ENCODE peak calls at places on chromosomes 3 and 15, in six cellular contexts. One of them, this sample, is unnamed.

GRCh38 chr15:82072926-82073537 is 27.2 kb upstream of the MEX3B start:
- DNase-seq in H1: no peak
- DNase-seq in GM12878: no peak
- DNase-seq in K562: peak; percentile 34
- DNase-seq in HepG2: no peak
- DNase-seq in SK-N-SH: no peak
- DNase-seq in this sample: no peak

GRCh38 chr3:154059798-154060197 is 61.4 kb upstream of the ARHGEF26 start:
- DNase-seq in H1: no peak
- DNase-seq in GM12878: no peak
- DNase-seq in K562: no peak
- DNase-seq in HepG2: no peak
- DNase-seq in SK-N-SH: no peak
- DNase-seq in this sample: no peak

GRCh38 chr3:62659660-62660059 is 215.6 kb downstream of the CADPS start:
- DNase-seq in H1: no peak
- DNase-seq in GM12878: no peak
- DNase-seq in K562: no peak
- DNase-seq in HepG2: no peak
- DNase-seq in SK-N-SH: no peak
- DNase-seq in this sample: no peak

GRCh38 chr3:187209501-187209900 is 12.2 kb downstream of the RTP1 start:
- DNase-seq in H1: no peak
- DNase-seq in GM12878: no peak
- DNase-seq in K562: no peak
- DNase-seq in HepG2: no peak
- DNase-seq in SK-N-SH: no peak
- DNase-seq in this sample: no peak

GRCh38 chr3:108136888-108137814 is 46.3 kb upstream of the CD47 start:
- DNase-seq in H1: no peak
- DNase-seq in GM12878: no peak
- DNase-seq in K562: no peak
- DNase-seq in HepG2: no peak
- DNase-seq in SK-N-SH: no peak
- DNase-seq in this sample: no peak

GRCh38 chr15:72685925-72686794 is at the start of the genes BBS4 and HIGD2B:
- DNase-seq in H1: peak; percentile 93
- DNase-seq in GM12878: peak; percentile 70
- DNase-seq in K562: peak; percentile 81
- DNase-seq in HepG2: peak; percentile 87
- DNase-seq in SK-N-SH: peak; percentile 81
- DNase-seq in this sample: peak; percentile 93

GRCh38 chr3:173690542-173690941 is 293.0 kb downstream of the NLGN1 start:
- DNase-seq in H1: no peak
- DNase-seq in GM12878: no peak
- DNase-seq in K562: no peak
- DNase-seq in HepG2: no peak
- DNase-seq in SK-N-SH: no peak
- DNase-seq in this sample: no peak

GRCh38 chr3:102004561-102004960 is 155.2 kb downstream of the NFKBIZ start:
- DNase-seq in H1: no peak
- DNase-seq in GM12878: no peak
- DNase-seq in K562: no peak
- DNase-seq in HepG2: no peak
- DNase-seq in SK-N-SH: no peak
- DNase-seq in this sample: no peak

GRCh38 chr3:148950806-148951205 is 40.5 kb upstream of the GYG1 start:
- DNase-seq in H1: no peak
- DNase-seq in GM12878: no peak
- DNase-seq in K562: no peak
- DNase-seq in HepG2: peak; percentile 16
- DNase-seq in SK-N-SH: no peak
- DNase-seq in this sample: no peak

GRCh38 chr3:88957751-88958452 is 149.5 kb upstream of the EPHA3 start:
- DNase-seq in H1: no peak
- DNase-seq in GM12878: no peak
- DNase-seq in K562: no peak
- DNase-seq in HepG2: no peak
- DNase-seq in SK-N-SH: no peak
- DNase-seq in this sample: no peak

GRCh38 chr3:100463646-100464155 is 28.7 kb upstream of the TMEM45A start:
- DNase-seq in H1: no peak
- DNase-seq in GM12878: no peak
- DNase-seq in K562: no peak
- DNase-seq in HepG2: no peak
- DNase-seq in SK-N-SH: no peak
- DNase-seq in this sample: no peak

GRCh38 chr3:61571516-61572336 is 10.4 kb downstream of the PTPRG start:
- DNase-seq in H1: peak; percentile 39
- DNase-seq in GM12878: no peak
- DNase-seq in K562: no peak
- DNase-seq in HepG2: no peak
- DNase-seq in SK-N-SH: no peak
- DNase-seq in this sample: no peak

GRCh38 chr3:49454457-49454856 is 15.6 kb upstream of the DAG1 start:
- DNase-seq in H1: peak; percentile 71
- DNase-seq in GM12878: no peak
- DNase-seq in K562: peak; percentile 40
- DNase-seq in HepG2: peak; percentile 66
- DNase-seq in SK-N-SH: no peak
- DNase-seq in this sample: no peak

GRCh38 chr3:155169221-155169620 is 89.1 kb downstream of the MME start:
- DNase-seq in H1: no peak
- DNase-seq in GM12878: no peak
- DNase-seq in K562: no peak
- DNase-seq in HepG2: no peak
- DNase-seq in SK-N-SH: no peak
- DNase-seq in this sample: no peak

GRCh38 chr15:85810075-85810474 is 15.3 kb upstream of the KLHL25 start:
- DNase-seq in H1: no peak
- DNase-seq in GM12878: no peak
- DNase-seq in K562: no peak
- DNase-seq in HepG2: no peak
- DNase-seq in SK-N-SH: no peak
- DNase-seq in this sample: no peak

GRCh38 chr3:148379763-148380162 is 317.9 kb upstream of the AGTR1 start:
- DNase-seq in H1: no peak
- DNase-seq in GM12878: no peak
- DNase-seq in K562: no peak
- DNase-seq in HepG2: peak; percentile 71
- DNase-seq in SK-N-SH: peak; percentile 18
- DNase-seq in this sample: no peak

GRCh38 chr3:98068824-98069223 is 18.1 kb upstream of the OR5AC2 start:
- DNase-seq in H1: no peak
- DNase-seq in GM12878: no peak
- DNase-seq in K562: no peak
- DNase-seq in HepG2: no peak
- DNase-seq in SK-N-SH: no peak
- DNase-seq in this sample: no peak
- TF ChIP-seq GABPA in H1: no peak
- TF ChIP-seq GABPA in GM12878: no peak
- TF ChIP-seq GABPA in K562: no peak
- TF ChIP-seq GABPA in HepG2: no peak
- TF ChIP-seq GABPA in SK-N-SH: no peak
- TF ChIP-seq GABPA in this sample: no peak

DNA sequence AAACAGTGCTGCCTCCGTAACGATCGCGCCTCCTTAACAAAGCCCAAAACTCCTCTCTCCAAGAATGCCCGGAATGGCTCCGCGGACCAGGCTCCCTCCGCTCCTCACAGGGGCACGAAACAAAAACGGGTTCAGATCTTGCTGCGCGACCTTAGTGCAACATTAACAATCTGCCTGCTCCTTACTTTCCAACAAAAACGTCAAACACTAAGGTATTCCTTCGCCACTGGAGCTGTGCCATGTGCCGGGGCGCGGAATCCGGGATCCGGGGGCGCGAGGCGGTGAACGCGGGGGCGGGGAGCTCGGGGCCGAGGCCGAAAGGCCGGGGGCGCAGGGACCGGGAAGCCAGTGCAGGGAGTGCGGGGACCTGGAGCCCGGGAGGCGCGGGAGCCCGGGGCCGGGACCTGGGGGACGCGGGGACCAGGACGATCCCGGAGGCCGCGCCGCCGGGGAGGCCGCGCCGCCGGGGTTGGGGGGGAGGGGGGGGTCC is 424 bp downstream of the CYFIP1 start:
- DNase-seq in H1: peak; percentile 72
- DNase-seq in GM12878: no peak
- DNase-seq in K562: no peak
- DNase-seq in HepG2: no peak
- DNase-seq in SK-N-SH: peak; percentile 81
- DNase-seq in this sample: no peak
- TF ChIP-seq GABPA in H1: no peak
- TF ChIP-seq GABPA in GM12878: no peak
- TF ChIP-seq GABPA in K562: no peak
- TF ChIP-seq GABPA in HepG2: peak; percentile 5
- TF ChIP-seq GABPA in SK-N-SH: no peak
- TF ChIP-seq GABPA in this sample: no peak

GRCh38 chr3:138467905-138468304 is 33.5 kb downstream of the ESYT3 start:
- DNase-seq in H1: peak; percentile 34
- DNase-seq in GM12878: no peak
- DNase-seq in K562: no peak
- DNase-seq in HepG2: no peak
- DNase-seq in SK-N-SH: no peak
- DNase-seq in this sample: no peak
- TF ChIP-seq GABPA in H1: no peak
- TF ChIP-seq GABPA in GM12878: no peak
- TF ChIP-seq GABPA in K562: no peak
- TF ChIP-seq GABPA in HepG2: no peak
- TF ChIP-seq GABPA in SK-N-SH: no peak
- TF ChIP-seq GABPA in this sample: no peak

DNA sequence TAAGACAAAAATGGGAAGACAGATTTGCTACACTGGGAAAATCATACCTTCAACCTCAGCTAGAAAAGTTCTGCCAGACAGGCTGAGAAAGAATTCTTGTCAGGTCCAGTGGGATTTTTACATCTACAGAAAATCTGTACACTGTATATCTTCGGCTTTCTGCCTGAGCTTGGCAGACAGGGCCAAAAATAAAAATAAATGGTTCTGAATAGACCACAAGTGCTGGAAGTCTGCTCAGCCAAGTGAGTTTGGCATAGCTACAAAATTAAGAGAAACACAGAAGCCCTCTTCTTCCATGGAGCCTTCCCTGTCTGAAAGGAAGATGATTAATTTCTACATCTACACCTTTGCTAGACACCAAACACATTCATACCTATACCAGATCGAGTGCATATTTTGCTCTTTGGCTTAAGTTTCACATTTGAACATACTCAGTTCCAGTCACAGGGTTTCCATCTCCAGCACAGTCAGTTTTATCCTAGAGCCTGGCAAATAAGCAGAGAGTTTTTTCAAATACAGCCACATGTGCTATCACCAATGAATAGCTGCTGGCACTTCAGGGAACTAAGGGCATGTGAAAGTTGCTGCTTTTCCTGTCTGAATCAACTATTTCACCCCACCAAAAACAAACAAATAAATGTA is 224.6 kb downstream of the GREM1 start:
- DNase-seq in H1: no peak
- DNase-seq in GM12878: no peak
- DNase-seq in K562: no peak
- DNase-seq in HepG2: no peak
- DNase-seq in SK-N-SH: no peak
- DNase-seq in this sample: no peak
- TF ChIP-seq GABPA in H1: no peak
- TF ChIP-seq GABPA in GM12878: no peak
- TF ChIP-seq GABPA in K562: no peak
- TF ChIP-seq GABPA in HepG2: no peak
- TF ChIP-seq GABPA in SK-N-SH: no peak
- TF ChIP-seq GABPA in this sample: no peak

GRCh38 chr3:9727041-9727595 is 4.4 kb upstream of the BRPF1 start:
- DNase-seq in H1: peak; percentile 89
- DNase-seq in GM12878: no peak
- DNase-seq in K562: peak; percentile 76
- DNase-seq in HepG2: peak; percentile 42
- DNase-seq in SK-N-SH: peak; percentile 51
- DNase-seq in this sample: peak; percentile 59

GRCh38 chr3:9731206-9732079 is at the start of gene BRPF1:
- DNase-seq in H1: peak; percentile 96
- DNase-seq in GM12878: peak; percentile 90
- DNase-seq in K562: peak; percentile 100
- DNase-seq in HepG2: peak; percentile 95
- DNase-seq in SK-N-SH: peak; percentile 99
- DNase-seq in this sample: peak; percentile 99

GRCh38 chr3:9727743-9728142 is 3.8 kb upstream of the BRPF1 start:
- DNase-seq in H1: no peak
- DNase-seq in GM12878: no peak
- DNase-seq in K562: peak; percentile 58
- DNase-seq in HepG2: no peak
- DNase-seq in SK-N-SH: no peak
- DNase-seq in this sample: no peak

GRCh38 chr3:9730747-9731205 is 759 bp upstream of the BRPF1 start:
- DNase-seq in H1: peak; percentile 85
- DNase-seq in GM12878: no peak
- DNase-seq in K562: peak; percentile 41
- DNase-seq in HepG2: no peak
- DNase-seq in SK-N-SH: no peak
- DNase-seq in this sample: no peak

GRCh38 chr3:9729419-9729818 is 2.1 kb upstream of the BRPF1 start:
- DNase-seq in H1: no peak
- DNase-seq in GM12878: no peak
- DNase-seq in K562: no peak
- DNase-seq in HepG2: no peak
- DNase-seq in SK-N-SH: no peak
- DNase-seq in this sample: no peak
- TF ChIP-seq GABPA in H1: no peak
- TF ChIP-seq GABPA in GM12878: no peak
- TF ChIP-seq GABPA in K562: no peak
- TF ChIP-seq GABPA in HepG2: no peak
- TF ChIP-seq GABPA in SK-N-SH: no peak
- TF ChIP-seq GABPA in this sample: no peak

GRCh38 chr3:144104146-144104545 is 132.5 kb downstream of the DIPK2A start:
- DNase-seq in H1: no peak
- DNase-seq in GM12878: no peak
- DNase-seq in K562: no peak
- DNase-seq in HepG2: no peak
- DNase-seq in SK-N-SH: no peak
- DNase-seq in this sample: no peak
- TF ChIP-seq GABPA in H1: no peak
- TF ChIP-seq GABPA in GM12878: no peak
- TF ChIP-seq GABPA in K562: no peak
- TF ChIP-seq GABPA in HepG2: no peak
- TF ChIP-seq GABPA in SK-N-SH: no peak
- TF ChIP-seq GABPA in this sample: no peak

GRCh38 chr3:72441284-72441994 is 406.8 kb downstream of the SHQ1 start:
- DNase-seq in H1: no peak
- DNase-seq in GM12878: no peak
- DNase-seq in K562: no peak
- DNase-seq in HepG2: no peak
- DNase-seq in SK-N-SH: no peak
- DNase-seq in this sample: no peak
- TF ChIP-seq GABPA in H1: no peak
- TF ChIP-seq GABPA in GM12878: no peak
- TF ChIP-seq GABPA in K562: no peak
- TF ChIP-seq GABPA in HepG2: no peak
- TF ChIP-seq GABPA in SK-N-SH: no peak
- TF ChIP-seq GABPA in this sample: no peak